ENCODE peak calls at places on chromosomes 1 and 21, in seven cellular contexts. One of them, this sample, is unnamed.

GRCh38 chr21:45306453-45306831 is 18.7 kb upstream of the POFUT2 start:
- DNase-seq in foreskin fibroblast: no peak
- DNase-seq in H9: no peak
- DNase-seq in thyroid gland: no peak
- DNase-seq in fibroblast of villous mesenchyme: no peak
- DNase-seq in CD4-positive, alpha-beta T cell: no peak
- DNase-seq in endothelial cell: no peak
- DNase-seq in this sample: no peak

GRCh38 chr1:220426989-220427388 is 100.9 kb upstream of the MARK1 start:
- DNase-seq in foreskin fibroblast: no peak
- DNase-seq in H9: no peak
- DNase-seq in thyroid gland: no peak
- DNase-seq in fibroblast of villous mesenchyme: no peak
- DNase-seq in CD4-positive, alpha-beta T cell: no peak
- DNase-seq in endothelial cell: no peak
- DNase-seq in this sample: no peak

GRCh38 chr1:204398197-204399125 is 13.2 kb downstream of the PPP1R15B start:
- DNase-seq in foreskin fibroblast: peak; percentile 75
- DNase-seq in H9: peak; percentile 90
- DNase-seq in thyroid gland: peak; percentile 80
- DNase-seq in fibroblast of villous mesenchyme: peak; percentile 57
- DNase-seq in CD4-positive, alpha-beta T cell: peak; percentile 26
- DNase-seq in endothelial cell: peak; percentile 64
- DNase-seq in this sample: peak; percentile 37

GRCh38 chr21:38123626-38124025 is 133.2 kb upstream of the KCNJ15 start:
- DNase-seq in foreskin fibroblast: no peak
- DNase-seq in H9: no peak
- DNase-seq in thyroid gland: no peak
- DNase-seq in fibroblast of villous mesenchyme: no peak
- DNase-seq in CD4-positive, alpha-beta T cell: no peak
- DNase-seq in endothelial cell: no peak
- DNase-seq in this sample: no peak

GRCh38 chr1:119659628-119660027 is 11.6 kb upstream of the ZNF697 start:
- DNase-seq in foreskin fibroblast: peak; percentile 39
- DNase-seq in H9: peak; percentile 37
- DNase-seq in thyroid gland: peak; percentile 80
- DNase-seq in fibroblast of villous mesenchyme: peak; percentile 65
- DNase-seq in CD4-positive, alpha-beta T cell: no peak
- DNase-seq in endothelial cell: no peak
- DNase-seq in this sample: no peak

GRCh38 chr1:30052178-30052577 is 671.2 kb downstream of the MATN1 start:
- DNase-seq in foreskin fibroblast: no peak
- DNase-seq in H9: no peak
- DNase-seq in thyroid gland: no peak
- DNase-seq in fibroblast of villous mesenchyme: no peak
- DNase-seq in CD4-positive, alpha-beta T cell: no peak
- DNase-seq in endothelial cell: no peak
- DNase-seq in this sample: no peak

GRCh38 chr1:64093941-64094340 is 109.5 kb upstream of the UBE2U start:
- DNase-seq in foreskin fibroblast: peak; percentile 71
- DNase-seq in H9: no peak
- DNase-seq in thyroid gland: no peak
- DNase-seq in fibroblast of villous mesenchyme: no peak
- DNase-seq in CD4-positive, alpha-beta T cell: no peak
- DNase-seq in endothelial cell: no peak
- DNase-seq in this sample: no peak

GRCh38 chr1:209497729-209498128 is 85.8 kb upstream of the CAMK1G start:
- DNase-seq in foreskin fibroblast: no peak
- DNase-seq in H9: no peak
- DNase-seq in thyroid gland: no peak
- DNase-seq in fibroblast of villous mesenchyme: no peak
- DNase-seq in CD4-positive, alpha-beta T cell: no peak
- DNase-seq in endothelial cell: no peak
- DNase-seq in this sample: no peak

GRCh38 chr1:45172015-45172414 is 34.4 kb downstream of the ZSWIM5 start:
- DNase-seq in foreskin fibroblast: peak; percentile 32
- DNase-seq in H9: no peak
- DNase-seq in thyroid gland: no peak
- DNase-seq in fibroblast of villous mesenchyme: peak; percentile 18
- DNase-seq in CD4-positive, alpha-beta T cell: no peak
- DNase-seq in endothelial cell: no peak
- DNase-seq in this sample: no peak

GRCh38 chr1:27392778-27393635 is 585 bp downstream of the GPR3 start:
- DNase-seq in foreskin fibroblast: peak; percentile 35
- DNase-seq in H9: peak; percentile 58
- DNase-seq in thyroid gland: no peak
- DNase-seq in fibroblast of villous mesenchyme: no peak
- DNase-seq in CD4-positive, alpha-beta T cell: no peak
- DNase-seq in endothelial cell: no peak
- DNase-seq in this sample: no peak

GRCh38 chr1:27394282-27394658 is 1.8 kb downstream of the GPR3 start:
- DNase-seq in foreskin fibroblast: no peak
- DNase-seq in H9: no peak
- DNase-seq in thyroid gland: no peak
- DNase-seq in fibroblast of villous mesenchyme: no peak
- DNase-seq in CD4-positive, alpha-beta T cell: no peak
- DNase-seq in endothelial cell: no peak
- DNase-seq in this sample: no peak

GRCh38 chr1:27392096-27392777 is at the start of gene GPR3:
- DNase-seq in foreskin fibroblast: peak; percentile 98
- DNase-seq in H9: peak; percentile 93
- DNase-seq in thyroid gland: peak; percentile 91
- DNase-seq in fibroblast of villous mesenchyme: peak; percentile 94
- DNase-seq in CD4-positive, alpha-beta T cell: peak; percentile 92
- DNase-seq in endothelial cell: peak; percentile 91
- DNase-seq in this sample: peak; percentile 82

GRCh38 chr1:27393641-27394281 is 1.3 kb downstream of the GPR3 start:
- DNase-seq in foreskin fibroblast: no peak
- DNase-seq in H9: no peak
- DNase-seq in thyroid gland: no peak
- DNase-seq in fibroblast of villous mesenchyme: no peak
- DNase-seq in CD4-positive, alpha-beta T cell: no peak
- DNase-seq in endothelial cell: no peak
- DNase-seq in this sample: no peak

DNA sequence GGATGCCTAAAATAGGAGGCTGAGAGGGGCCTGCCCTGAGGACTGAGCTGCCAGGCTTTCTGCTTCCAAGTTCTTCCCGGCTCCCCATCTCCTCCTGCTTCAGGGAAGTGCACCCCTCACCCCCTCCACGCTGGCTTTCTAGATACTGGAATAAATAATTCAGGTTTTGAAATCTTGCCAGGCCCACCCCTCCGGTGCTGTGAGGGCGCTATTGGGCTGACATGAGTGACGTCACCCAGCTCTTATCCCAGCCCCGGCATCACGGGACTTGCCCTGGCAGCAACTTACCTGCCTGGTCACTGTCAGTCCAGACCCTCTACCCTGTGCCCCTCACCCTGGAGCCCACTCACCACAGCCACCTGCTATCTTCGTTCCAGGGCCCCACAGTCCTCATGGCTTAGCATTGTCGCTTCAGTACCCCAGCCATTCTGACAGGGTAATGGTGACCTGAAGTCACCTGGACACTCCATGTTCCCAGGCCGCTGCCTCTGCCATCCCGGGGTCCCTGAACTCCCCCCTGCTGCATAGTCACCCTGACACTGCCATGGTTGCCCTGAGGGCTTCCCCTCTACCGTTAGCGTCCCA is 819 bp upstream of the GPR3 start:
- DNase-seq in foreskin fibroblast: peak; percentile 72
- DNase-seq in H9: peak; percentile 86
- DNase-seq in thyroid gland: peak; percentile 76
- DNase-seq in fibroblast of villous mesenchyme: peak; percentile 56
- DNase-seq in CD4-positive, alpha-beta T cell: no peak
- DNase-seq in endothelial cell: no peak
- DNase-seq in this sample: no peak
- TF ChIP-seq CTCF in foreskin fibroblast: no peak
- TF ChIP-seq CTCF in H9: no peak
- TF ChIP-seq CTCF in thyroid gland: no peak
- TF ChIP-seq CTCF in fibroblast of villous mesenchyme: no peak
- TF ChIP-seq CTCF in CD4-positive, alpha-beta T cell: no peak
- TF ChIP-seq CTCF in endothelial cell: no peak
- TF ChIP-seq CTCF in this sample: no peak

GRCh38 chr1:6448749-6449631 is 17.0 kb downstream of the TNFRSF25 start:
- DNase-seq in foreskin fibroblast: peak; percentile 49
- DNase-seq in H9: peak; percentile 80
- DNase-seq in thyroid gland: peak; percentile 23
- DNase-seq in fibroblast of villous mesenchyme: peak; percentile 11
- DNase-seq in CD4-positive, alpha-beta T cell: no peak
- DNase-seq in endothelial cell: peak; percentile 36
- DNase-seq in this sample: peak; percentile 42

GRCh38 chr1:6446665-6447015 is 19.3 kb downstream of the TNFRSF25 start:
- DNase-seq in foreskin fibroblast: no peak
- DNase-seq in H9: no peak
- DNase-seq in thyroid gland: no peak
- DNase-seq in fibroblast of villous mesenchyme: no peak
- DNase-seq in CD4-positive, alpha-beta T cell: no peak
- DNase-seq in endothelial cell: no peak
- DNase-seq in this sample: no peak

GRCh38 chr1:6447016-6447817 is 18.8 kb downstream of the TNFRSF25 start:
- DNase-seq in foreskin fibroblast: no peak
- DNase-seq in H9: peak; percentile 83
- DNase-seq in thyroid gland: no peak
- DNase-seq in fibroblast of villous mesenchyme: no peak
- DNase-seq in CD4-positive, alpha-beta T cell: no peak
- DNase-seq in endothelial cell: no peak
- DNase-seq in this sample: peak; percentile 60

GRCh38 chr1:6450005-6450450 is 15.9 kb downstream of the TNFRSF25 start:
- DNase-seq in foreskin fibroblast: no peak
- DNase-seq in H9: no peak
- DNase-seq in thyroid gland: no peak
- DNase-seq in fibroblast of villous mesenchyme: no peak
- DNase-seq in CD4-positive, alpha-beta T cell: no peak
- DNase-seq in endothelial cell: no peak
- DNase-seq in this sample: no peak

DNA sequence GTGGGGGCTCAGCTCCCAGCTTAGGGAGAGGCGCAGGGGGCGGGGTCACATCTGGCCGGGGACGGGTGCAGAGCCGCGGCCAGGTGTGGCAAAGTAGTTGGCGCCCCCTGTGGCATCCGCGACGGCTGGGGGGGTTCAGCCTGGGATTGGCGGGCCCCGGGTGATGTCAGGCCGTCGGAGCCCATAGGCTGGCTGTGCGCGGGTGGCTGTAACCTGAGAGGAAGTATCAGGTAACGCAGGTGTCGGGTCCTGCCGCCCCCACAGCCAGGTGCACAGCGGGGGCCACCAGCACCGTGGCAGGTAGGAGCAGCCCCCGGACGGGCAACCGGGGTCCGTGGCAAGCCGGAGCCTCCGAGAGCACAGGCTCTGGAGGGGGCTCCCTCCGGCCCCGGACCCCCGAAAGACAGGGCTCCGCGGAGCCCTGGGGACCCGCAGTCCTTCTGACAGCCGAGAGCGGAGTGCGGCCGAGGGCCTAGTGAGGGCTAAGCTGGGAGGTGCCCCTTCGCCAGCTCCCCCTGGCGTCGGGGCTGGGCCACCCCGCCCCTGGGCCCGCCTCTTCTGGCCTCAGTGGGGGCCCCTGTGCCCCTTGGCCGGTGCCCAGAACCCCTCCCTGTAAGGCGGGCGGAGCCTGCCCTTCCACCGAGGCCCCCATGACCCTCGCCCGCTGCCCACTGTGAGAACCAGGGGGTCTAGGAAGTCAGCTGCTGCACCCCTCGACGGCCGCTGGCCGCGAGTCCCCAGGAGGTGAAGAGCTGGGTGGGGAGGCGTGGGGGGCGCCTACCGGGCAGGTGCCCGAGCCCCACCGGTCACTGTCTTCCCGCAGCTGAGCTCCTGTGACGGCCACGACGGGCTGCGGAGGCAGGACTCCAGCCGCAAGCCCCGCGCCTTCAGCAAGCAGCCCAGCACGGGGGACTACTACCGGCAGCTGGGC is 17.9 kb downstream of the TNFRSF25 start:
- DNase-seq in foreskin fibroblast: no peak
- DNase-seq in H9: peak; percentile 98
- DNase-seq in thyroid gland: no peak
- DNase-seq in fibroblast of villous mesenchyme: no peak
- DNase-seq in CD4-positive, alpha-beta T cell: no peak
- DNase-seq in endothelial cell: no peak
- DNase-seq in this sample: peak; percentile 85
- TF ChIP-seq CTCF in foreskin fibroblast: no peak
- TF ChIP-seq CTCF in H9: peak; percentile 52
- TF ChIP-seq CTCF in thyroid gland: no peak
- TF ChIP-seq CTCF in fibroblast of villous mesenchyme: no peak
- TF ChIP-seq CTCF in CD4-positive, alpha-beta T cell: no peak
- TF ChIP-seq CTCF in endothelial cell: peak; percentile 19
- TF ChIP-seq CTCF in this sample: no peak

GRCh38 chr1:155694167-155694566 is 5.3 kb downstream of the DAP3 start:
- DNase-seq in foreskin fibroblast: no peak
- DNase-seq in H9: no peak
- DNase-seq in thyroid gland: no peak
- DNase-seq in fibroblast of villous mesenchyme: no peak
- DNase-seq in CD4-positive, alpha-beta T cell: no peak
- DNase-seq in endothelial cell: no peak
- DNase-seq in this sample: no peak

GRCh38 chr1:155696524-155696923 is 7.6 kb downstream of the DAP3 start:
- DNase-seq in foreskin fibroblast: no peak
- DNase-seq in H9: no peak
- DNase-seq in thyroid gland: no peak
- DNase-seq in fibroblast of villous mesenchyme: no peak
- DNase-seq in CD4-positive, alpha-beta T cell: no peak
- DNase-seq in endothelial cell: no peak
- DNase-seq in this sample: no peak

GRCh38 chr1:155695107-155695506 is 6.2 kb downstream of the DAP3 start:
- DNase-seq in foreskin fibroblast: no peak
- DNase-seq in H9: no peak
- DNase-seq in thyroid gland: no peak
- DNase-seq in fibroblast of villous mesenchyme: no peak
- DNase-seq in CD4-positive, alpha-beta T cell: no peak
- DNase-seq in endothelial cell: no peak
- DNase-seq in this sample: no peak

GRCh38 chr1:155697046-155697445 is 8.2 kb downstream of the DAP3 start:
- DNase-seq in foreskin fibroblast: no peak
- DNase-seq in H9: no peak
- DNase-seq in thyroid gland: no peak
- DNase-seq in fibroblast of villous mesenchyme: no peak
- DNase-seq in CD4-positive, alpha-beta T cell: no peak
- DNase-seq in endothelial cell: no peak
- DNase-seq in this sample: no peak

DNA sequence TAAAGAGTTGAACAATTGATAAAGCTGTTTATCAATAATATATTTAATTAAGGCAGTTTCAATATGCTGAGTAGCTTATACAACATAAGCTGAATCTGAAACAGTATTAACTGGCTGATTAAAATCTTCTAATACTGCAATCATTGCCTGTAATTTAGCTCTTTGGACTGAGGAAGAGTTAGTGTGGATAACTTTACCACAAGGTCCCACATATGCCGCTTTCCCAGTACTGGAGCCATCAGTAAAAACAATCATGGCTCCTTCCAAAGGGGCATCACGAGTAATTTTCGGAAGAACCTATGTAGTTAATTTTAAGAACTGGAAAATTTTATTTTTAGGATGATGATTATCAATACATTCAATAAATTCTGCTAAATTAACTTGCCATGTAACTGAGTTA is 6.7 kb downstream of the DAP3 start:
- DNase-seq in foreskin fibroblast: no peak
- DNase-seq in H9: no peak
- DNase-seq in thyroid gland: no peak
- DNase-seq in fibroblast of villous mesenchyme: no peak
- DNase-seq in CD4-positive, alpha-beta T cell: no peak
- DNase-seq in endothelial cell: no peak
- DNase-seq in this sample: no peak
- TF ChIP-seq CTCF in foreskin fibroblast: no peak
- TF ChIP-seq CTCF in H9: no peak
- TF ChIP-seq CTCF in thyroid gland: no peak
- TF ChIP-seq CTCF in fibroblast of villous mesenchyme: no peak
- TF ChIP-seq CTCF in CD4-positive, alpha-beta T cell: no peak
- TF ChIP-seq CTCF in endothelial cell: no peak
- TF ChIP-seq CTCF in this sample: no peak

GRCh38 chr21:25887646-25888321 is 153.0 kb downstream of the GABPA start:
- DNase-seq in foreskin fibroblast: no peak
- DNase-seq in H9: no peak
- DNase-seq in thyroid gland: no peak
- DNase-seq in fibroblast of villous mesenchyme: no peak
- DNase-seq in CD4-positive, alpha-beta T cell: no peak
- DNase-seq in endothelial cell: no peak
- DNase-seq in this sample: no peak
- TF ChIP-seq CTCF in foreskin fibroblast: no peak
- TF ChIP-seq CTCF in H9: no peak
- TF ChIP-seq CTCF in thyroid gland: no peak
- TF ChIP-seq CTCF in fibroblast of villous mesenchyme: no peak
- TF ChIP-seq CTCF in CD4-positive, alpha-beta T cell: no peak
- TF ChIP-seq CTCF in endothelial cell: no peak
- TF ChIP-seq CTCF in this sample: no peak

This sample was measured in progenitor cell of endocrine pancreas.